ENCODE peak calls at places on chromosomes 7 and 10, in eight cellular contexts. S is cardiac fibroblast, V is BE2C, Q is prostate gland, Y is osteoblast, L is GM12878, G is lower lobe of right lung, J is mucosa of descending colon. H is an unnamed sample.

GRCh38 chr7:67696124-67696523 is 699.5 kb downstream of the TYW1 start:
- DNase-seq in S (no peak), V (no peak), Q (no peak), Y (no peak), L (no peak), G (no peak), J (no peak), H (no peak)

GRCh38 chr10:47289921-47290320 is 10.1 kb upstream of the GDF10 start:
- DNase-seq in S (no peak), V (no peak), Q (no peak), Y (no peak), L (no peak), G (no peak), J (no peak), H (no peak)

GRCh38 chr7:70132802-70133201 is 534.5 kb downstream of the AUTS2 start:
- DNase-seq in S (no peak), V (no peak), Q (no peak), Y (no peak), L (no peak), G (no peak), J (no peak), H (no peak)

GRCh38 chr7:120724448-120724847 is 133.5 kb downstream of the TSPAN12 start:
- DNase-seq in S (no peak), V (no peak), Q (no peak), Y (no peak), L (no peak), G (no peak), J (no peak), H (no peak)

GRCh38 chr10:24311888-24312287 is 103.0 kb downstream of the KIAA1217 start:
- DNase-seq in S (no peak), V (no peak), Q (no peak), Y (no peak), L (no peak), G (no peak), J (no peak), H (no peak)

GRCh38 chr7:155345490-155345889 is 47.8 kb downstream of the INSIG1 start:
- DNase-seq in S (no peak), V (no peak), Q (no peak), Y (no peak), L (no peak), G (no peak), J (no peak), H (no peak)

GRCh38 chr10:49001861-49002675 is 62.4 kb upstream of the LRRC18 start:
- DNase-seq in S (no peak), V (no peak), Q (no peak), Y (no peak), L (no peak), G (no peak), J (no peak), H (no peak)

GRCh38 chr10:131646551-131647525 is 254.0 kb upstream of the PPP2R2D start:
- DNase-seq in S (no peak), V (no peak), Q (no peak), Y (no peak), L (no peak), G (peak; percentile 89), J (no peak), H (no peak)

GRCh38 chr10:7121154-7121797 is 289.6 kb downstream of the SFMBT2 start:
- DNase-seq in S (peak; percentile 63), V (peak; percentile 65), Q (peak; percentile 32), Y (no peak), L (no peak), G (peak; percentile 60), J (peak; percentile 46), H (peak; percentile 58)

GRCh38 chr10:2928219-2928840 is 139.0 kb upstream of the PFKP start:
- DNase-seq in S (peak; percentile 64), V (peak; percentile 56), Q (peak; percentile 73), Y (peak; percentile 89), L (peak; percentile 54), G (peak; percentile 65), J (peak; percentile 88), H (peak; percentile 9)

GRCh38 chr7:142088022-142088714 is 23.4 kb upstream of the MGAM2 start:
- DNase-seq in S (no peak), V (no peak), Q (peak; percentile 81), Y (no peak), L (no peak), G (no peak), J (peak; percentile 29), H (no peak)

GRCh38 chr7:55593515-55594318 is 21.4 kb upstream of the VOPP1 start:
- DNase-seq in S (peak; percentile 46), V (peak; percentile 83), Q (no peak), Y (peak; percentile 90), L (no peak), G (peak; percentile 75), J (peak; percentile 87), H (peak; percentile 85)

GRCh38 chr10:104614245-104614831 is 26.8 kb upstream of the SORCS3 start:
- DNase-seq in S (no peak), V (peak; percentile 27), Q (no peak), Y (no peak), L (no peak), G (no peak), J (peak; percentile 24), H (peak; percentile 9)
- TF ChIP-seq CTCF in S (peak; percentile 62), V (peak; percentile 56), Q (no peak), Y (peak; percentile 55), L (peak; percentile 56), G (peak; percentile 25), J (no peak), H (peak; percentile 57)

GRCh38 chr10:73910401-73910763 is 550 bp upstream of the PLAU start:
- DNase-seq in S (no peak), V (no peak), Q (no peak), Y (no peak), L (no peak), G (no peak), J (no peak), H (no peak)

GRCh38 chr10:73909716-73910115 is 1.2 kb upstream of the PLAU start:
- DNase-seq in S (no peak), V (no peak), Q (no peak), Y (no peak), L (no peak), G (no peak), J (no peak), H (no peak)

GRCh38 chr10:73914036-73914435 is 3.1 kb downstream of the PLAU start:
- DNase-seq in S (no peak), V (no peak), Q (no peak), Y (no peak), L (no peak), G (no peak), J (no peak), H (no peak)

GRCh38 chr10:73910764-73911552 is at the start of gene PLAU:
- DNase-seq in S (no peak), V (peak; percentile 46), Q (peak; percentile 25), Y (peak; percentile 92), L (no peak), G (peak; percentile 80), J (peak; percentile 58), H (peak; percentile 29)

GRCh38 chr10:73911553-73912004 is 647 bp downstream of the PLAU start:
- DNase-seq in S (peak; percentile 36), V (no peak), Q (no peak), Y (no peak), L (no peak), G (no peak), J (no peak), H (no peak)
- H3K4me3 ChIP-seq in S (peak overlapping the region; percentile 64), V (peak overlapping the region; percentile 55), Q (peak overlapping the region; percentile 50), Y (peak overlapping the region; percentile 77), L (peak overlapping the region; percentile 74), G (peak overlapping the region; percentile 71), J (peak overlapping the region; percentile 9), H (peak overlapping the region; percentile 70)

DNA sequence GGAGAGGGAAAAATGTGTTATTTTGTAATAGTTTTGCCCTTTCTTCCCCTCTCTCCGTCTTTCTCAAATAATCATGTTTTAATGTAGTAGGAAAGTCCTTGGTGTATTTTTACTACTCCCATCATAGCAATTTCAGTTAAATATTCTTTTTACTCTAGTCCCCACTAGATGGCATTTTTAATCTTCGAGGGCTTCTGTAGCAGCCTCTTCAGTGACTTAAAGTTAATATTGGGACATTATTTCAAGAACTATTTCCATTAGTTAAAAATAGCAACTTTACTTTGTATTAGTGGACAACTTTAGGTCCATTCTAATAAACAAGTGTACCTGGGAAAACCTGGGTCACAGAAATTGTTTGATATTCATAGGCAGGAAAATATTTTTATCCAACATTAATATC is 23.0 kb downstream of the EDRF1 start:
- DNase-seq in S (peak; percentile 7), V (no peak), Q (no peak), Y (no peak), L (no peak), G (no peak), J (no peak), H (no peak)
- TF ChIP-seq CTCF in S (no peak), V (no peak), Q (no peak), Y (peak; percentile 21), L (no peak), G (no peak), J (no peak), H (peak; percentile 20)

GRCh38 chr7:26279405-26279804 is 12.3 kb upstream of the SNX10 start:
- DNase-seq in S (peak; percentile 10), V (no peak), Q (no peak), Y (no peak), L (no peak), G (no peak), J (no peak), H (no peak)

GRCh38 chr7:26280097-26280496 is 11.6 kb upstream of the SNX10 start:
- DNase-seq in S (no peak), V (no peak), Q (no peak), Y (no peak), L (no peak), G (no peak), J (no peak), H (no peak)

GRCh38 chr7:26280723-26281122 is 10.9 kb upstream of the SNX10 start:
- DNase-seq in S (no peak), V (no peak), Q (no peak), Y (no peak), L (no peak), G (no peak), J (no peak), H (no peak)

GRCh38 chr7:26275213-26275612 is 16.4 kb upstream of the SNX10 start:
- DNase-seq in S (no peak), V (no peak), Q (no peak), Y (no peak), L (no peak), G (no peak), J (no peak), H (no peak)

DNA sequence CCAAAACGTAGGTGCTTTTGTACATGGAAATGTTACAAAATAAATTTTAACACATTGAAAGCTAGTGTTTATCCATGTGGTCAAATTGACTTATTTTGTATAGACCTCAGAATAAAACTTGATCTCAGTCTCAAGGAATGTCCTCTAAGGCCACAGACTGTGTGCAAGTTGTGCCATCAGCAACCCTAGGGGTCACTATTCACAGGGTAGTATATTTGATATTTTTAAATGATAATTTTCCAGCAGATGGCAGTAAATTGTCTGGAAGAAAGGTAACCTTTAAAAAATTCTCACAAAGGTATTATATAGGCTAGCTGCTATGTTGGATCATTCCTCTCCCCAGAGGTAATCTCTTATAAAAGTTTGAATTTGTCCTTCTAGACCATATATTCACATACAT is 12.9 kb upstream of the SNX10 start:
- DNase-seq in S (no peak), V (no peak), Q (no peak), Y (no peak), L (no peak), G (no peak), J (no peak), H (no peak)
- H3K4me3 ChIP-seq in S (no peak overlapping the region), V (no peak overlapping the region), Q (no peak overlapping the region), Y (no peak overlapping the region), L (no peak overlapping the region), G (no peak overlapping the region), J (no peak overlapping the region), H (no peak overlapping the region)

GRCh38 chr7:25839084-25839769 is 312.8 kb upstream of the NFE2L3 start:
- DNase-seq in S (no peak), V (no peak), Q (no peak), Y (no peak), L (no peak), G (no peak), J (no peak), H (no peak)
- TF ChIP-seq CTCF in S (peak; percentile 48), V (peak; percentile 75), Q (no peak), Y (peak; percentile 55), L (peak; percentile 32), G (no peak), J (no peak), H (peak; percentile 40)

H was measured in foreskin fibroblast.